ENCODE peak calls at places on chromosomes 2 and 18, in ten cellular contexts. H is heart right ventricle; F is stimulated activated CD8-positive, alpha-beta memory T cell treated with anti-CD3 and anti-CD28 coated beads, Interleukin-7, amount 100 ng/mL, for 4 hours; Y is cardiac fibroblast; Q is fibroblast of the aortic adventitia; A is activated gamma-delta T cell treated with Interleukin-2 at 50 U/mL for 16 hours; O is C1 segment of cervical spinal cord; B is foreskin fibroblast; K is activated T-helper 1 cell treated with anti-CD3 and anti-CD28 coated beads, Interleukin-2, amount 50 U/mL, for 16 hours; V is hypothalamus. N is an unnamed sample.

GRCh38 chr2:2743164-2743571 is 412.1 kb upstream of the MYT1L start:
- DNase-seq in H (peak), F (no peak), Y (peak), Q (peak), A (no peak), O (peak), B (peak), K (no peak), V (peak), N (no peak)

GRCh38 chr2:234495076-234495800 is 1.6 kb downstream of the ARL4C start:
- DNase-seq in H (no peak), F (no peak), Y (peak), Q (peak), A (peak), O (no peak), B (peak), K (no peak), V (no peak), N (no peak)

GRCh38 chr2:24492283-24493272 is 1.5 kb downstream of the NCOA1 start:
- DNase-seq in H (peak), F (no peak), Y (peak), Q (peak), A (no peak), O (peak), B (peak), K (no peak), V (peak), N (no peak)

GRCh38 chr2:38417745-38418689 is 40.9 kb upstream of the ATL2 start:
- DNase-seq in H (no peak), F (no peak), Y (no peak), Q (peak), A (no peak), O (no peak), B (no peak), K (no peak), V (no peak), N (no peak)

GRCh38 chr2:235976956-235977355 is 191.2 kb downstream of the GBX2 start:
- DNase-seq in H (no peak), F (no peak), Y (no peak), Q (no peak), A (no peak), O (no peak), B (no peak), K (no peak), V (no peak), N (no peak)

GRCh38 chr2:72827999-72828646 is 2.3 kb upstream of the EXOC6B start:
- DNase-seq in H (no peak), F (no peak), Y (peak), Q (peak), A (no peak), O (no peak), B (peak), K (no peak), V (no peak), N (no peak)

GRCh38 chr2:221676566-221677172 is 104.6 kb upstream of the EPHA4 start:
- DNase-seq in H (no peak), F (no peak), Y (no peak), Q (peak), A (no peak), O (no peak), B (peak), K (no peak), V (no peak), N (no peak)

GRCh38 chr2:224401641-224402342 is at the start of gene FAM124B:
- DNase-seq in H (peak), F (peak), Y (peak), Q (peak), A (no peak), O (peak), B (peak), K (no peak), V (peak), N (no peak)

GRCh38 chr2:23784971-23785370 is 142.0 kb downstream of the ATAD2B start:
- DNase-seq in H (no peak), F (no peak), Y (no peak), Q (no peak), A (no peak), O (no peak), B (no peak), K (no peak), V (no peak), N (no peak)

GRCh38 chr2:212135739-212136138 is 402.9 kb downstream of the ERBB4 start:
- DNase-seq in H (no peak), F (no peak), Y (peak), Q (peak), A (no peak), O (no peak), B (peak), K (no peak), V (no peak), N (peak)

GRCh38 chr2:56014075-56014730 is 90.6 kb upstream of the EFEMP1 start:
- DNase-seq in H (no peak), F (no peak), Y (no peak), Q (no peak), A (no peak), O (no peak), B (no peak), K (no peak), V (no peak), N (no peak)

GRCh38 chr2:187552959-187553681 is 1.1 kb downstream of the TFPI start:
- DNase-seq in H (no peak), F (no peak), Y (peak), Q (peak), A (no peak), O (no peak), B (peak), K (no peak), V (no peak), N (no peak)

GRCh38 chr2:206832886-206833285 is 67.5 kb downstream of the FASTKD2 start:
- DNase-seq in H (no peak), F (no peak), Y (no peak), Q (peak), A (no peak), O (no peak), B (no peak), K (no peak), V (no peak), N (no peak)

GRCh38 chr2:166361351-166362153 is 14.2 kb downstream of the SCN9A start:
- DNase-seq in H (no peak), F (no peak), Y (peak), Q (peak), A (no peak), O (no peak), B (peak), K (no peak), V (no peak), N (no peak)

GRCh38 chr18:2310824-2311349 is 260.4 kb downstream of the METTL4 start:
- DNase-seq in H (no peak), F (no peak), Y (no peak), Q (no peak), A (no peak), O (no peak), B (no peak), K (no peak), V (no peak), N (no peak)

GRCh38 chr18:13254971-13255927 is 36.7 kb downstream of the LDLRAD4 start:
- DNase-seq in H (no peak), F (no peak), Y (no peak), Q (no peak), A (no peak), O (no peak), B (no peak), K (no peak), V (no peak), N (no peak)

GRCh38 chr18:37487400-37487831 is 78.2 kb downstream of the CELF4 start:
- DNase-seq in H (peak), F (no peak), Y (no peak), Q (peak), A (no peak), O (no peak), B (no peak), K (no peak), V (peak), N (no peak)

GRCh38 chr18:62164855-62165487 is 21.9 kb downstream of the PIGN start:
- DNase-seq in H (no peak), F (no peak), Y (no peak), Q (no peak), A (no peak), O (no peak), B (no peak), K (no peak), V (no peak), N (no peak)

GRCh38 chr2:149692837-149693518 is 105.4 kb upstream of the MMADHC start:
- DNase-seq in H (no peak), F (no peak), Y (no peak), Q (peak), A (no peak), O (no peak), B (peak), K (no peak), V (no peak), N (no peak)

GRCh38 chr2:133026536-133027177 is 356.7 kb upstream of the LYPD1 start:
- DNase-seq in H (no peak), F (no peak), Y (peak), Q (peak), A (no peak), O (no peak), B (no peak), K (no peak), V (no peak), N (no peak)

GRCh38 chr2:16361261-16361990 is 304.2 kb downstream of the CYRIA start:
- DNase-seq in H (no peak), F (no peak), Y (no peak), Q (no peak), A (no peak), O (no peak), B (no peak), K (no peak), V (no peak), N (no peak)

GRCh38 chr18:59123588-59124369 is 15.9 kb upstream of the SEC11C start:
- DNase-seq in H (no peak), F (no peak), Y (peak), Q (peak), A (no peak), O (no peak), B (peak), K (no peak), V (peak), N (no peak)

GRCh38 chr2:8976419-8976818 is 27.1 kb downstream of the MBOAT2 start:
- DNase-seq in H (no peak), F (no peak), Y (peak), Q (peak), A (no peak), O (no peak), B (no peak), K (no peak), V (no peak), N (no peak)

GRCh38 chr2:232984451-232985207 is 28.4 kb downstream of the NGEF start:
- DNase-seq in H (no peak), F (no peak), Y (no peak), Q (no peak), A (no peak), O (no peak), B (no peak), K (no peak), V (no peak), N (no peak)

GRCh38 chr18:7457276-7457675 is 109.8 kb upstream of the PTPRM start:
- DNase-seq in H (no peak), F (no peak), Y (no peak), Q (no peak), A (no peak), O (no peak), B (no peak), K (no peak), V (no peak), N (no peak)

GRCh38 chr2:209619782-209620181 is 151.8 kb upstream of the UNC80 start:
- DNase-seq in H (no peak), F (no peak), Y (peak), Q (no peak), A (no peak), O (no peak), B (peak), K (no peak), V (no peak), N (no peak)

GRCh38 chr18:70931942-70932814 is 643.3 kb downstream of the SOCS6 start:
- DNase-seq in H (no peak), F (no peak), Y (peak), Q (peak), A (no peak), O (no peak), B (peak), K (no peak), V (no peak), N (no peak)

GRCh38 chr18:50374170-50374752 is 585 bp upstream of the SKA1 start:
- DNase-seq in H (no peak), F (no peak), Y (no peak), Q (no peak), A (no peak), O (no peak), B (no peak), K (no peak), V (no peak), N (no peak)

GRCh38 chr2:197011777-197012641 is 85.5 kb upstream of the PGAP1 start:
- DNase-seq in H (peak), F (no peak), Y (peak), Q (peak), A (no peak), O (peak), B (peak), K (no peak), V (peak), N (no peak)

GRCh38 chr2:226002438-226002837 is 602.9 kb downstream of the NYAP2 start:
- DNase-seq in H (peak), F (no peak), Y (peak), Q (peak), A (no peak), O (no peak), B (peak), K (no peak), V (no peak), N (no peak)

GRCh38 chr2:16773080-16773713 is 107.6 kb upstream of the CYRIA start:
- DNase-seq in H (peak), F (no peak), Y (peak), Q (peak), A (no peak), O (no peak), B (peak), K (no peak), V (peak), N (peak)

GRCh38 chr2:170680172-170680913 is 34.8 kb upstream of the SP5 start:
- DNase-seq in H (no peak), F (no peak), Y (no peak), Q (no peak), A (no peak), O (no peak), B (no peak), K (no peak), V (no peak), N (no peak)

GRCh38 chr18:28161608-28162599 is 15.0 kb downstream of the CDH2 start:
- DNase-seq in H (no peak), F (no peak), Y (peak), Q (peak), A (no peak), O (no peak), B (peak), K (no peak), V (no peak), N (no peak)

GRCh38 chr2:191217580-191217979 is 27.6 kb upstream of the MYO1B start:
- DNase-seq in H (no peak), F (no peak), Y (peak), Q (peak), A (no peak), O (no peak), B (peak), K (no peak), V (no peak), N (no peak)

GRCh38 chr2:187478719-187479118 is 30.7 kb upstream of the CALCRL start:
- DNase-seq in H (no peak), F (no peak), Y (no peak), Q (no peak), A (no peak), O (no peak), B (no peak), K (no peak), V (no peak), N (no peak)

GRCh38 chr2:218745160-218745558 is 34.5 kb downstream of the TTLL4 start:
- DNase-seq in H (no peak), F (no peak), Y (peak), Q (no peak), A (no peak), O (no peak), B (peak), K (no peak), V (no peak), N (no peak)

GRCh38 chr18:36296591-36297418 is 708 bp upstream of the FHOD3 start:
- DNase-seq in H (peak), F (no peak), Y (peak), Q (peak), A (no peak), O (peak), B (peak), K (no peak), V (peak), N (no peak)

GRCh38 chr2:239821694-239822075 is 203.5 kb downstream of the NDUFA10 start:
- DNase-seq in H (no peak), F (no peak), Y (no peak), Q (no peak), A (no peak), O (no peak), B (no peak), K (no peak), V (no peak), N (no peak)

GRCh38 chr2:31302940-31303563 is 69.1 kb downstream of the EHD3 start:
- DNase-seq in H (peak), F (no peak), Y (no peak), Q (no peak), A (no peak), O (no peak), B (no peak), K (no peak), V (no peak), N (no peak)

N was measured in cerebellar nuclear complex.